ENCODE peak calls at places on chromosomes 12 and 14, in seven cellular contexts. W is WERI-Rb-1; J is ovary; I is effector memory CD4-positive, alpha-beta T cell; Q is CD8-positive, alpha-beta memory T cell; D is pancreas; B is heart left ventricle. O is an unnamed sample.

GRCh38 chr14:60051690-60052324 is 39.9 kb upstream of the PCNX4 start:
- DNase-seq in J (no peak), I (no peak), B (no peak), Q (no peak), W (no peak), D (no peak), O (peak)

GRCh38 chr12:119589087-119589486 is 4.5 kb upstream of the TMEM233 start:
- DNase-seq in Q (no peak), B (no peak), D (no peak), I (no peak), J (no peak), W (no peak), O (no peak)

GRCh38 chr14:32217301-32217700 is 14.2 kb upstream of the RNU6-8 start:
- DNase-seq in I (no peak), D (no peak), Q (no peak), B (no peak), W (peak), J (no peak), O (no peak)

GRCh38 chr12:62259311-62259992 is 752 bp upstream of the USP15 start:
- DNase-seq in Q (no peak), D (no peak), B (no peak), I (no peak), W (no peak), J (no peak), O (no peak)

GRCh38 chr14:105067140-105067968 is 2.1 kb upstream of the GPR132 start:
- DNase-seq in B (no peak), I (peak), Q (peak), D (no peak), W (no peak), J (no peak), O (no peak)

GRCh38 chr12:124036117-124037109 is 63.4 kb downstream of the ZNF664 start:
- DNase-seq in Q (peak), J (peak), D (peak), W (peak), B (peak), I (no peak), O (peak)

GRCh38 chr12:9048930-9049329 is 59.6 kb downstream of the KLRG1 start:
- DNase-seq in Q (no peak), J (no peak), B (no peak), W (no peak), I (no peak), D (no peak), O (no peak)

GRCh38 chr12:68239309-68239708 is 13.7 kb upstream of the IL26 start:
- DNase-seq in J (no peak), Q (no peak), I (no peak), D (no peak), W (no peak), B (no peak), O (no peak)

GRCh38 chr12:70008944-70009343 is 183.9 kb downstream of the MYRFL start:
- DNase-seq in B (no peak), J (no peak), D (no peak), I (no peak), W (no peak), Q (no peak), O (no peak)

GRCh38 chr12:28780096-28780495 is 369.0 kb upstream of the FAR2 start:
- DNase-seq in B (no peak), Q (no peak), J (no peak), I (no peak), D (no peak), W (no peak), O (no peak)

GRCh38 chr14:35844494-35844893 is 18.4 kb downstream of the BRMS1L start:
- DNase-seq in B (no peak), Q (no peak), I (no peak), D (no peak), W (no peak), J (no peak), O (no peak)

GRCh38 chr14:23024612-23025075 is 10.1 kb downstream of the PSMB5 start:
- DNase-seq in B (no peak), D (no peak), Q (no peak), I (no peak), J (no peak), W (peak), O (no peak)

GRCh38 chr14:33068626-33069025 is 129.9 kb downstream of the NPAS3 start:
- DNase-seq in W (no peak), Q (no peak), I (no peak), B (no peak), D (no peak), J (no peak), O (no peak)

GRCh38 chr14:73168274-73168673 is 32.0 kb downstream of the PSEN1 start:
- DNase-seq in J (no peak), D (no peak), B (no peak), Q (no peak), I (no peak), W (no peak), O (no peak)

GRCh38 chr14:106518054-106518943 is 991.9 kb downstream of the TMEM121 start:
- DNase-seq in B (peak), I (peak), W (peak), D (no peak), Q (peak), J (no peak), O (peak)

GRCh38 chr14:63457498-63457897 is 85.7 kb downstream of the PPP2R5E start:
- DNase-seq in I (no peak), J (no peak), B (no peak), D (no peak), Q (no peak), W (no peak), O (no peak)

GRCh38 chr12:129641916-129642315 is 261.9 kb downstream of the TMEM132D start:
- DNase-seq in W (no peak), D (no peak), I (no peak), Q (no peak), J (no peak), B (no peak), O (no peak)

GRCh38 chr14:76768201-76768656 is 7.0 kb downstream of the VASH1 start:
- DNase-seq in I (peak), B (peak), Q (peak), W (no peak), D (no peak), J (no peak), O (peak)

GRCh38 chr12:108807996-108808725 is 49.2 kb downstream of the SSH1 start:
- DNase-seq in J (no peak), Q (no peak), D (peak), W (peak), I (no peak), B (no peak), O (no peak)

GRCh38 chr14:91170504-91171121 is 56.7 kb downstream of the DGLUCY start:
- DNase-seq in D (no peak), B (no peak), Q (no peak), W (no peak), I (no peak), J (peak), O (peak)

GRCh38 chr12:27810756-27811155 is 30.7 kb upstream of the MANSC4 start:
- DNase-seq in J (no peak), I (no peak), W (no peak), D (no peak), B (no peak), Q (no peak), O (no peak)

GRCh38 chr12:3557791-3558190 is 66.8 kb downstream of the PRMT8 start:
- DNase-seq in B (no peak), I (no peak), W (no peak), D (no peak), Q (no peak), J (no peak), O (no peak)

GRCh38 chr12:3172124-3173007 is 95.2 kb downstream of the TSPAN9 start:
- DNase-seq in Q (peak), D (no peak), I (no peak), B (no peak), J (no peak), W (no peak), O (no peak)

GRCh38 chr12:127060310-127060847 is 1206.6 kb upstream of the TMEM132C start:
- DNase-seq in J (no peak), I (no peak), B (no peak), W (no peak), D (no peak), Q (no peak), O (no peak)

GRCh38 chr12:102298022-102298421 is 100.4 kb upstream of the PMCH start:
- DNase-seq in W (no peak), D (no peak), B (no peak), Q (no peak), I (no peak), J (no peak), O (no peak)

GRCh38 chr12:23099104-23099503 is 474.1 kb downstream of the ETNK1 start:
- DNase-seq in W (no peak), D (no peak), I (no peak), B (no peak), J (no peak), Q (no peak), O (no peak)

GRCh38 chr12:116143883-116144266 is 133.6 kb downstream of the MED13L start:
- DNase-seq in D (no peak), Q (no peak), J (no peak), B (no peak), I (no peak), W (no peak), O (no peak)

GRCh38 chr12:32983332-32983731 is 86.8 kb upstream of the PKP2 start:
- DNase-seq in D (no peak), Q (no peak), B (no peak), I (no peak), J (no peak), W (no peak), O (no peak)

GRCh38 chr12:89469361-89469760 is 55.2 kb downstream of the GALNT4 start:
- DNase-seq in J (no peak), W (no peak), B (no peak), I (no peak), D (no peak), Q (no peak), O (no peak)

GRCh38 chr14:93747102-93747501 is 41.2 kb downstream of the PRIMA1 start:
- DNase-seq in I (no peak), B (no peak), Q (no peak), J (no peak), W (no peak), D (no peak), O (peak)

GRCh38 chr14:92898732-92899131 is 24.2 kb upstream of the CHGA start:
- DNase-seq in W (no peak), I (no peak), J (no peak), B (no peak), Q (no peak), D (no peak), O (no peak)

GRCh38 chr14:96090441-96091148 is 51.4 kb downstream of the C14orf132 start:
- DNase-seq in B (peak), I (no peak), W (peak), Q (no peak), J (peak), D (peak), O (peak)

GRCh38 chr12:66541446-66541845 is 137.4 kb downstream of the GRIP1 start:
- DNase-seq in D (no peak), B (no peak), Q (no peak), I (no peak), J (no peak), W (no peak), O (no peak)

GRCh38 chr12:111788178-111788654 is 21.5 kb downstream of the ALDH2 start:
- DNase-seq in Q (no peak), W (peak), I (no peak), D (peak), J (peak), B (no peak), O (peak)

GRCh38 chr12:53499261-53500118 is at the start of gene MAP3K12:
- DNase-seq in J (peak), Q (peak), W (peak), D (peak), I (peak), B (peak), O (peak)

GRCh38 chr12:53751336-53752191 is at the start of gene CISTR:
- DNase-seq in I (no peak), D (peak), B (peak), W (no peak), Q (peak), J (peak), O (no peak)

GRCh38 chr12:7961395-7962188 is 25.6 kb upstream of the SLC2A3 start:
- DNase-seq in W (no peak), I (no peak), Q (no peak), D (no peak), J (no peak), B (no peak), O (no peak)

GRCh38 chr12:7959278-7960063 is 23.5 kb upstream of the SLC2A3 start:
- DNase-seq in D (no peak), I (peak), Q (peak), J (no peak), B (no peak), W (no peak), O (no peak)
- H3K4me3 ChIP-seq in D (no peak), I (peak), Q (peak), J (no peak), B (no peak), W (no peak), O (no peak)

DNA sequence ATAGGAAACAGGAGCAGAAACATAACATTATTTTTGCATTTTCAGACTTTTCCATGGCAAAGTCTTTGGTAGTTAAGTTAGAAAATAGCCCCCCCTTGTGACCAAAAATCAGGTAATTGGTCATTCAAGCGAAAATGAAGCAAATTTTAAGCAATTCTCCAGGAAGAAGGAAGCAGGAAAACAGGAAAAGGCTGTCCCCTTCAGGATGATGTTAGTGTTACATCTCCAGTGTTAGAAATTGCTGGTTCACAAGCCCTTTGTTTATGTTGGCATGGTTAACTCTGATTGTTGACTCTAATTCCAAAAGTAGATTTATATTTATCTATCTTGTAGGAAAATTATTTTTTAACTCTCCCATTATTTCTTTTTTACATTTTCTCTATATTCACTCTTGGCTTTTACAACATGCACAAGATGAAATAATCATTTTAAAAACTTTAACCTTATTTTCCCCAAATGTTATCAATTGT is 18.8 kb upstream of the GAS2L3 start:
- DNase-seq in I (no peak), J (no peak), Q (no peak), D (no peak), B (peak), W (peak), O (no peak)
- H3K27ac ChIP-seq in I (no peak), J (no peak), Q (no peak), D (no peak), B (no peak), W (peak), O (no peak)

GRCh38 chr12:52025301-52026172 is 18.8 kb downstream of the TAMALIN start:
- DNase-seq in D (peak), J (peak), W (peak), Q (peak), B (peak), I (peak), O (peak)

GRCh38 chr12:52023976-52024688 is 17.4 kb downstream of the TAMALIN start:
- DNase-seq in B (no peak), Q (no peak), D (no peak), W (no peak), I (no peak), J (no peak), O (no peak)

GRCh38 chr12:52020539-52021336 is 14.0 kb downstream of the TAMALIN start:
- DNase-seq in B (peak), J (peak), Q (peak), I (peak), W (peak), D (no peak), O (peak)

GRCh38 chr12:52022841-52023181 is 16.1 kb downstream of the TAMALIN start:
- DNase-seq in W (peak), Q (no peak), J (no peak), I (no peak), B (no peak), D (no peak), O (no peak)

DNA sequence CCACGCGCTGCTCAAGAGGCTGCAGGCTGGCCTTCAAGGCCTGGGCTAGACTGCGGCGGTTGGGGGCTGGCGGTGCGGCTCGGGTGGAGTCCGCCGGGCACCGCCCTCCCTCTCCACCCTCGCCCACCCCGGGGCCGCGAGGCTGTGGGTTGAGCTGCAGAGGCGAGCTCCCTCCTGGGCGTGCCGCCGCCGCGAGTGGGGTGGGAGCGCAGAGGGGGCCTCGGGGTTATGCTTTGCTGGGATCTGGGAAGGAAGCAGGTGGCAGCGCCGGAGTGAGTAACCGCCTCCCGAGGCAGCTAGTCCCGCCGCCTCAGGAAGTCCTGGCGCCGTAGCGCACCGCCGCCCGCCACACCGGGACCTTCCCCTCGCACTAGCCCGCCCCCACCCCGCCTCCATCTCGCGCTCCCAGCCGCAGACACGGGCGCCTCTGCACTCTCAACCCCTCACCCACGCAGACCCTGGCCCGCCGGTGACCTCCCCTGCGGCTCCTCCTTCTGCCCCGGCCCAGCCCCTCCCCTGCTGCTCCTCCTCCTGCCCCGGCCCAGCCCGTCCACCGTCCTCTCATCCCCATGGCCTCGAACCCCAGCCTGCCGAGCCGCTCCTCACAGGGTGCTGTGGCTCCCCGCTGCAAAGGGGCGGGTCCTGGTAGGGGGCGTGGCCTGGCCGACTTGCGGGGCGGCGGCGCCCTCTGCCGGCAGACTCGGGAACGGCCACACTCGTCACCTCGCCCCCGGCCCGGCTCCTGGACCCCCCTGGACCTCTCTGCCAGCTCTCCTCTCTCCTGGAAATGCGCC is 16.6 kb downstream of the TAMALIN start:
- DNase-seq in J (peak), W (peak), D (peak), Q (peak), I (peak), B (peak), O (peak)
- H3K4me3 ChIP-seq in J (peak), W (peak), D (peak), Q (peak), I (peak), B (peak), O (peak)

DNA sequence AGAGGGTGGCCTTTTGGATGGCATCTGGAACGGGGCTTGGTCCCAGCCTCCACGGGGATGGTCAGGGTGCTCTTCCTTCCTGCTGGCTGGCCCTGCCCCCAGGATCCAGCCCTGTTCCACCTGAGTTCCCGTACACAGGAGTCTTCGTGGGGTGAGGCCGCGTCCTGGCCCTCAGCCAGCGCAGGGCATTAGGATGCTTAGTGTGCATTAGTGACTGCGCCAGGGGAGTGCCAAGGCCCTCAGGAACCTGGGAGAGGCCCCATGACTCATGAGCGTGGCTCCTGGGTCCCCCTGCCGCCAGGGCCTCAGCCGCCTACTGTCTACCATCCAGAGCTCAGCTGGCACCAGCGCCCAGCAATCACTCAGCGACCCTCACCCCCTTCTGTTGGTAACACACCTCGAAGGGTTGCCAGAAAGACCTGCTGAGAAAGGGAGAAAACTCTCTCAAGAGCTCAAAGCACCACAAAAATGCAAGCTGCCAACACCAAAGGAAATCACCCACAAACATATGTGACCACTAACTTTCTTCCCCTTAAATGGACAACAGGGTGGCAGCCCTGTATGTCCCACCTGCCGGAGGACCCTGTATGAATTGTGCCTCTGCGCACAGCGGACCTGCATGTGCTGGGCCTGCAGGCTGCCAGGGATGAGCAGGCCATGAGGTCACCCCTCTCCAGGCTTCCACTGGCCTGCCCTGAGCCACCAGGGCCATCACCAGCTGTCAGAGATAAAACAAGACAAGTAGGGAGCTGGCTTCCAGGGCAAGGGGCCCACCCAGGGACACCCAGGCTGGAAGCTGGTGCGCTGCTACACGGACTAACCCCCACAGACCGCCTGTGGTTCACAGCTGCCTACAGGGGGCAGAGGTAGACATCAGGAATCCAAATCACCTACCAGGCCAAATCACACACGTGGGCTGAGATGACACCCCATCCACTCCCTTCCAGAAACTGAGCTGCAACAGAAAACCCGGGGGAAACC is 28.7 kb downstream of the CCDC85C start:
- DNase-seq in I (no peak), Q (no peak), W (peak), D (peak), J (peak), B (peak), O (no peak)
- H3K27ac ChIP-seq in I (no peak), Q (no peak), W (peak), D (peak), J (peak), B (peak), O (peak)

GRCh38 chr14:28677381-28677780 is 89.2 kb upstream of the FOXG1 start:
- DNase-seq in B (no peak), J (no peak), I (no peak), W (no peak), Q (no peak), D (no peak), O (no peak)

GRCh38 chr14:28678887-28679286 is 87.7 kb upstream of the FOXG1 start:
- DNase-seq in B (no peak), I (no peak), D (no peak), J (no peak), W (no peak), Q (no peak), O (no peak)

GRCh38 chr14:28671425-28671824 is 95.2 kb upstream of the FOXG1 start:
- DNase-seq in B (no peak), D (no peak), I (no peak), Q (no peak), J (no peak), W (no peak), O (no peak)

GRCh38 chr14:28673056-28673455 is 93.5 kb upstream of the FOXG1 start:
- DNase-seq in I (no peak), Q (no peak), W (no peak), B (no peak), J (no peak), D (no peak), O (no peak)

GRCh38 chr14:28676481-28676880 is 90.1 kb upstream of the FOXG1 start:
- DNase-seq in W (no peak), Q (no peak), B (no peak), J (no peak), D (no peak), I (no peak), O (no peak)
- H3K4me3 ChIP-seq in W (no peak), Q (no peak), B (no peak), J (no peak), D (no peak), I (no peak), O (no peak)

GRCh38 chr12:94080684-94081009 is 67.7 kb upstream of the PLXNC1 start:
- DNase-seq in Q (no peak), I (no peak), D (no peak), J (no peak), B (no peak), W (no peak), O (no peak)
- H3K27ac ChIP-seq in Q (no peak), I (no peak), D (no peak), J (peak), B (no peak), W (peak), O (no peak)